ENCODE peak calls at places on chromosomes 16 and 17, in four cellular contexts. One of them, this sample, is unnamed.
A peak's percentile ranks its signal among the peaks of the same experiment; 100 is the strongest.

GRCh38 chr16:58138852-58139251 is 9.7 kb upstream of the CFAP20 start:
- DNase-seq in GM12878: no peak
- DNase-seq in K562: no peak
- DNase-seq in SK-N-SH: no peak
- DNase-seq in this sample: no peak

GRCh38 chr16:58036943-58037342 is 11.4 kb downstream of the MMP15 start:
- DNase-seq in K562: no peak
- DNase-seq in SK-N-SH: peak; percentile 10
- DNase-seq in GM12878: no peak
- DNase-seq in this sample: no peak

GRCh38 chr17:61440697-61441096 is 11.5 kb upstream of the TBX4 start:
- DNase-seq in GM12878: no peak
- DNase-seq in SK-N-SH: no peak
- DNase-seq in K562: no peak
- DNase-seq in this sample: no peak

GRCh38 chr16:84058211-84058610 is 15.6 kb upstream of the SLC38A8 start:
- DNase-seq in GM12878: no peak
- DNase-seq in SK-N-SH: no peak
- DNase-seq in K562: no peak
- DNase-seq in this sample: no peak

GRCh38 chr16:67653131-67654068 is 6.7 kb downstream of the ACD start:
- DNase-seq in K562: no peak
- DNase-seq in SK-N-SH: peak; percentile 89
- DNase-seq in GM12878: no peak
- DNase-seq in this sample: no peak

GRCh38 chr16:23434380-23434779 is 18.6 kb downstream of the COG7 start:
- DNase-seq in GM12878: peak; percentile 40
- DNase-seq in K562: peak; percentile 81
- DNase-seq in SK-N-SH: peak; percentile 61
- DNase-seq in this sample: peak; percentile 83

GRCh38 chr16:5642470-5642869 is 544.9 kb upstream of the EEF2KMT start:
- DNase-seq in K562: no peak
- DNase-seq in GM12878: no peak
- DNase-seq in SK-N-SH: no peak
- DNase-seq in this sample: no peak

GRCh38 chr17:258906-259305 is 77.5 kb upstream of the DOC2B start:
- DNase-seq in GM12878: no peak
- DNase-seq in SK-N-SH: no peak
- DNase-seq in K562: no peak
- DNase-seq in this sample: no peak

GRCh38 chr17:63840591-63841349 is 1.7 kb downstream of the SMARCD2 start:
- DNase-seq in GM12878: no peak
- DNase-seq in K562: no peak
- DNase-seq in SK-N-SH: no peak
- DNase-seq in this sample: no peak

GRCh38 chr16:1535391-1536291 is 2.2 kb downstream of the TMEM204 start:
- DNase-seq in SK-N-SH: no peak
- DNase-seq in K562: no peak
- DNase-seq in GM12878: no peak
- DNase-seq in this sample: no peak

GRCh38 chr17:42132941-42133340 is 10.3 kb downstream of the HSPB9 start:
- DNase-seq in SK-N-SH: no peak
- DNase-seq in K562: no peak
- DNase-seq in GM12878: no peak
- DNase-seq in this sample: no peak

GRCh38 chr16:25996052-25996451 is 304.3 kb downstream of the HS3ST4 start:
- DNase-seq in GM12878: no peak
- DNase-seq in SK-N-SH: no peak
- DNase-seq in K562: peak; percentile 11
- DNase-seq in this sample: no peak

GRCh38 chr16:53123753-53124152 is 69.0 kb downstream of the CHD9 start:
- DNase-seq in K562: no peak
- DNase-seq in SK-N-SH: no peak
- DNase-seq in GM12878: no peak
- DNase-seq in this sample: no peak

GRCh38 chr16:77043076-77043475 is 147.9 kb upstream of the MON1B start:
- DNase-seq in K562: peak; percentile 7
- DNase-seq in SK-N-SH: peak; percentile 39
- DNase-seq in GM12878: no peak
- DNase-seq in this sample: no peak

GRCh38 chr16:9033125-9033830 is 58.2 kb upstream of the HAPSTR1 start:
- DNase-seq in SK-N-SH: peak; percentile 57
- DNase-seq in GM12878: no peak
- DNase-seq in K562: peak; percentile 67
- DNase-seq in this sample: peak; percentile 76

GRCh38 chr16:78509965-78510364 is 410.5 kb downstream of the WWOX start:
- DNase-seq in GM12878: no peak
- DNase-seq in SK-N-SH: no peak
- DNase-seq in K562: no peak
- DNase-seq in this sample: no peak

GRCh38 chr16:77223184-77223583 is 24.0 kb downstream of the SYCE1L start:
- DNase-seq in K562: peak; percentile 60
- DNase-seq in GM12878: no peak
- DNase-seq in SK-N-SH: peak; percentile 35
- DNase-seq in this sample: no peak

GRCh38 chr17:58703137-58703846 is 10.9 kb downstream of the RAD51C start:
- DNase-seq in K562: no peak
- DNase-seq in SK-N-SH: no peak
- DNase-seq in GM12878: no peak
- DNase-seq in this sample: no peak

GRCh38 chr16:80045944-80046660 is 445.6 kb upstream of the MAF start:
- DNase-seq in GM12878: no peak
- DNase-seq in SK-N-SH: no peak
- DNase-seq in K562: no peak
- DNase-seq in this sample: no peak

GRCh38 chr17:6461792-6462524 is 17.7 kb downstream of the PIMREG start:
- DNase-seq in GM12878: no peak
- DNase-seq in SK-N-SH: no peak
- DNase-seq in K562: no peak
- DNase-seq in this sample: no peak

GRCh38 chr17:55402374-55402773 is 19.3 kb downstream of the MMD start:
- DNase-seq in GM12878: no peak
- DNase-seq in SK-N-SH: no peak
- DNase-seq in K562: no peak
- DNase-seq in this sample: no peak

GRCh38 chr17:30570191-30570590 is 93.0 kb downstream of the GOSR1 start:
- DNase-seq in SK-N-SH: no peak
- DNase-seq in GM12878: no peak
- DNase-seq in K562: no peak
- DNase-seq in this sample: no peak

GRCh38 chr16:68760671-68761275 is 23.7 kb downstream of the CDH1 start:
- DNase-seq in K562: peak; percentile 65
- DNase-seq in SK-N-SH: no peak
- DNase-seq in GM12878: peak; percentile 95
- DNase-seq in this sample: peak; percentile 87

GRCh38 chr16:68759062-68759461 is 22.0 kb downstream of the CDH1 start:
- DNase-seq in SK-N-SH: no peak
- DNase-seq in GM12878: no peak
- DNase-seq in K562: no peak
- DNase-seq in this sample: no peak

GRCh38 chr16:68752602-68753001 is 15.5 kb downstream of the CDH1 start:
- DNase-seq in SK-N-SH: no peak
- DNase-seq in K562: peak; percentile 55
- DNase-seq in GM12878: no peak
- DNase-seq in this sample: peak; percentile 40

GRCh38 chr16:68754117-68754792 is 17.2 kb downstream of the CDH1 start:
- DNase-seq in K562: no peak
- DNase-seq in GM12878: no peak
- DNase-seq in SK-N-SH: no peak
- DNase-seq in this sample: no peak

DNA sequence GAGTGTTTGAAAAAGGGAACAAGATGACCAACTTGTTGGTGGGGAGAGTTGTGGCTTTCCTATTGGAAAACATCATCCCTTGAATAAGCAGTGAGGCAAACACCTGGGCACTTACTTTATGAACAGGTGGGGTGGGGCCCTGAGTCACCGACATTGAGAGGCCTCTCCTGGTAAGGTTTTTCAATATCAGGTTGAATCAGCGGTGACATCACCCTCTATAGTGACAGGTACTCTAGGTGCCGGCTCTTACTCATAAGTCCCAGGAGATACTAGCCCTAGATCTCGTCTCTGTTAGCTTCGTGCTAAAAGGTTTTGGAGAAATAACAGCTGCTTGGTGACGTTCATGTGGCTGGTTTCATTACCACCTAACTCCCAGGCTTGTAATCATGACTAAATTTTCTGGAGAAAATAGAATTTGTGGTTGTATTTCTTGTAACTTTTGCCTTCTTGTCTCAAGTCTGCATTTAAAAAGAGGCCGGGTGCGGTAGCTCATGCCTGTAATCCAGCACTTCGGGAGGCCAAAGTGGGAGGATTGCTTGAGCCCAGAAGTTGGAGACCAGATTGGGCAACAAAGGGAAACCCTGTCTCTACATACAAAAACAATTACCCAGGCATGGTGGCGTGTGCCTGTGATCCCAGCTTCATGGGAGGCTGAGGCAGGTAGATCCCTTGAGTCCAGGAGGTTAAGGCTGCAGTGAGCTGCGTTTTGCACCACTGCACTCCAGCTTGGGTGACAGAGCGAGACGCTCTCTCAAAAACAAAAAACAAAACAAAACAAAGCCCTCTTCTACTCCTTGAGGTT is 19.4 kb downstream of the CDH1 start:
- DNase-seq in GM12878: peak; percentile 94
- DNase-seq in K562: no peak
- DNase-seq in SK-N-SH: no peak
- DNase-seq in this sample: no peak
- TF ChIP-seq USF2 in GM12878: no peak
- TF ChIP-seq USF2 in K562: no peak
- TF ChIP-seq USF2 in SK-N-SH: no peak
- TF ChIP-seq USF2 in this sample: no peak

DNA sequence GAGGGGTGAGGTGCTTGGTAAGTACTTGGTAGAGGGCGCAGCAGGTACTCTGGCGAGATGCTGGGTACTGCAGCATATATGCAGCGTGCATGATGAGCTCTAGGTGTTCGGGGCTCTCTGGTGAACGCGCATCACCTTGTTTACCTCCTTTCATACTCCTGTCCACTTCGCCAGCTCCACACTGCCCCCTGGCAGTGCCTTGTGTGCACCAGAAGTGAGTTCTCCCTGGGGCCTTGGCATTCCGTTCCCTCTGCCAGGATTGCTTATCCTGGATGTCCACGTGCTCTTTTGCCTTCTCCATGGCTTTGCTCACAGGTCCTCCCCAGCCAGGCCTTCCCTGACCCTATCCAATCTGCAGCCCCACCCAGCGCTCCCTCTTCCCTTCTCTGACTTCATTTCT is 154.2 kb downstream of the MRM1 start:
- DNase-seq in K562: peak; percentile 70
- DNase-seq in GM12878: no peak
- DNase-seq in SK-N-SH: peak; percentile 68
- DNase-seq in this sample: peak; percentile 20
- TF ChIP-seq ZBTB33 in K562: no peak
- TF ChIP-seq ZBTB33 in GM12878: no peak
- TF ChIP-seq ZBTB33 in SK-N-SH: no peak
- TF ChIP-seq ZBTB33 in this sample: no peak

GRCh38 chr17:35350493-35350892 is 22.9 kb downstream of the SLFN11 start:
- DNase-seq in GM12878: no peak
- DNase-seq in K562: no peak
- DNase-seq in SK-N-SH: no peak
- DNase-seq in this sample: no peak

GRCh38 chr17:35344262-35344661 is 29.2 kb downstream of the SLFN11 start:
- DNase-seq in SK-N-SH: no peak
- DNase-seq in GM12878: no peak
- DNase-seq in K562: no peak
- DNase-seq in this sample: no peak

GRCh38 chr17:35342207-35342744 is 31.1 kb downstream of the SLFN11 start:
- DNase-seq in K562: no peak
- DNase-seq in SK-N-SH: no peak
- DNase-seq in GM12878: no peak
- DNase-seq in this sample: no peak

GRCh38 chr17:35345445-35345925 is 27.9 kb downstream of the SLFN11 start:
- DNase-seq in SK-N-SH: no peak
- DNase-seq in K562: no peak
- DNase-seq in GM12878: no peak
- DNase-seq in this sample: no peak

GRCh38 chr17:35345926-35346771 is 27.3 kb downstream of the SLFN11 start:
- DNase-seq in SK-N-SH: peak; percentile 10
- DNase-seq in GM12878: no peak
- DNase-seq in K562: peak; percentile 11
- DNase-seq in this sample: no peak
- TF ChIP-seq GABPA in SK-N-SH: no peak
- TF ChIP-seq GABPA in GM12878: no peak
- TF ChIP-seq GABPA in K562: no peak
- TF ChIP-seq GABPA in this sample: no peak

DNA sequence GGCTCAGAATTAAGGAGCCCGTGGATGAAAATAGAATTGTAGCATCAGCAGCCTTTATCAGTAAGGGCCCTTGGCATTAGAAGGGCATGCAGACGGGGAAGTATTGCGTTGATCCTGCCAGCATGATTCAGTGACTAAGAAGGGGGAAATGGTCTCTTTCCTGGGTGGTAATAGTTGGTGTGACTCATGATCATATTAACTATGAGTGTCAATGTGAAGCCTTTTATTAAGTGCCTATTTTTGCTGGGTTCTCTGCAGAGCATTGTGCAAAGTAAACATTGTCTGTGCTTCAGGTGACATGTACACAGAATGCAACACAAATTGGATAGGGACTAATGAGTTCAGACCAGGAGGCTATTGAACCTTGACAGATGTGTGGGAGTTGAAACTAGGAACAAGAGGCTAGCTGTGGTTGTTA is 24.5 kb downstream of the RCVRN start:
- DNase-seq in GM12878: peak; percentile 1
- DNase-seq in SK-N-SH: no peak
- DNase-seq in K562: no peak
- DNase-seq in this sample: no peak
- TF ChIP-seq USF2 in GM12878: no peak
- TF ChIP-seq USF2 in SK-N-SH: no peak
- TF ChIP-seq USF2 in K562: no peak
- TF ChIP-seq USF2 in this sample: no peak

GRCh38 chr17:17719199-17719940 is 38.1 kb downstream of the RAI1 start:
- DNase-seq in K562: no peak
- DNase-seq in GM12878: no peak
- DNase-seq in SK-N-SH: no peak
- DNase-seq in this sample: no peak
- TF ChIP-seq ZBTB33 in K562: no peak
- TF ChIP-seq ZBTB33 in GM12878: no peak
- TF ChIP-seq ZBTB33 in SK-N-SH: no peak
- TF ChIP-seq ZBTB33 in this sample: no peak

GRCh38 chr17:43766413-43767052 is 7.9 kb upstream of the SOST start:
- DNase-seq in SK-N-SH: peak; percentile 74
- DNase-seq in K562: peak; percentile 74
- DNase-seq in GM12878: no peak
- DNase-seq in this sample: peak; percentile 58
- TF ChIP-seq GABPA in SK-N-SH: no peak
- TF ChIP-seq GABPA in K562: no peak
- TF ChIP-seq GABPA in GM12878: no peak
- TF ChIP-seq GABPA in this sample: no peak

GRCh38 chr17:8041249-8041928 is 2.5 kb downstream of the ALOX15B start:
- DNase-seq in K562: peak; percentile 60
- DNase-seq in GM12878: no peak
- DNase-seq in SK-N-SH: peak; percentile 73
- DNase-seq in this sample: peak; percentile 49
- TF ChIP-seq USF2 in K562: no peak
- TF ChIP-seq USF2 in GM12878: no peak
- TF ChIP-seq USF2 in SK-N-SH: no peak
- TF ChIP-seq USF2 in this sample: no peak

GRCh38 chr16:62760398-62760797 is 724.2 kb upstream of the CDH8 start:
- DNase-seq in K562: no peak
- DNase-seq in GM12878: no peak
- DNase-seq in SK-N-SH: no peak
- DNase-seq in this sample: no peak
- TF ChIP-seq ZBTB33 in K562: no peak
- TF ChIP-seq ZBTB33 in GM12878: no peak
- TF ChIP-seq ZBTB33 in SK-N-SH: no peak
- TF ChIP-seq ZBTB33 in this sample: no peak